ENCODE peak calls at places on chromosomes 4 and X, in nine cellular contexts. H, X, U, E, L, Y, F, D and M are unnamed samples.

GRCh38 chrX:69506617-69507499 is 2.7 kb downstream of the NALF2 start:
- DNase-seq in H (no peak), X (no peak), U (no peak), E (no peak), L (no peak), Y (no peak), F (no peak), D (no peak), M (no peak)

GRCh38 chr4:113683143-113683542 is 78.4 kb downstream of the CAMK2D start:
- DNase-seq in H (peak), X (peak), U (no peak), E (peak), L (no peak), Y (no peak), F (no peak), D (peak), M (no peak)

GRCh38 chrX:29940750-29941149 is 274.6 kb upstream of the MAGEB2 start:
- DNase-seq in H (no peak), X (no peak), U (no peak), E (no peak), L (no peak), Y (no peak), F (no peak), D (no peak), M (no peak)

GRCh38 chr4:86961605-86962295 is 26.9 kb downstream of the AFF1 start:
- DNase-seq in H (no peak), X (no peak), U (peak), E (no peak), L (no peak), Y (no peak), F (no peak), D (peak), M (no peak)

GRCh38 chrX:33840176-33840575 is 291.9 kb downstream of the FAM47A start:
- DNase-seq in H (no peak), X (no peak), U (no peak), E (no peak), L (no peak), Y (no peak), F (no peak), D (no peak), M (no peak)

GRCh38 chrX:2708601-2709200 is 17.6 kb downstream of the CD99 start:
- DNase-seq in H (no peak), X (no peak), U (no peak), E (no peak), L (no peak), Y (no peak), F (no peak), D (no peak), M (no peak)

GRCh38 chrX:139850968-139851367 is 81.9 kb downstream of the ATP11C start:
- DNase-seq in H (no peak), X (no peak), U (no peak), E (no peak), L (no peak), Y (no peak), F (no peak), D (no peak), M (no peak)

GRCh38 chr4:76305971-76306881 is at the start of gene STBD1:
- DNase-seq in H (no peak), X (peak), U (peak), E (no peak), L (no peak), Y (no peak), F (peak), D (no peak), M (peak)

GRCh38 chr4:5780831-5781480 is 70.0 kb downstream of the EVC start:
- DNase-seq in H (no peak), X (no peak), U (peak), E (no peak), L (no peak), Y (no peak), F (no peak), D (no peak), M (no peak)

GRCh38 chr4:156992943-156993342 is 21.3 kb upstream of the PDGFC start:
- DNase-seq in H (no peak), X (no peak), U (no peak), E (no peak), L (no peak), Y (no peak), F (no peak), D (no peak), M (no peak)

GRCh38 chr4:52748432-52748831 is 2.8 kb downstream of the ERVMER34-1 start:
- DNase-seq in H (no peak), X (no peak), U (no peak), E (no peak), L (no peak), Y (no peak), F (no peak), D (no peak), M (no peak)

GRCh38 chr4:13921805-13922204 is 294.3 kb upstream of the BOD1L1 start:
- DNase-seq in H (no peak), X (no peak), U (peak), E (no peak), L (no peak), Y (no peak), F (no peak), D (no peak), M (no peak)

GRCh38 chr4:6134612-6135220 is 65.6 kb downstream of the JAKMIP1 start:
- DNase-seq in H (peak), X (peak), U (no peak), E (no peak), L (no peak), Y (no peak), F (no peak), D (peak), M (no peak)

GRCh38 chrX:17655232-17656034 is 81.9 kb upstream of the SCML1 start:
- DNase-seq in H (no peak), X (peak), U (no peak), E (no peak), L (no peak), Y (no peak), F (no peak), D (no peak), M (no peak)

GRCh38 chrX:30971761-30972603 is 82.9 kb upstream of the TAB3 start:
- DNase-seq in H (no peak), X (peak), U (peak), E (no peak), L (peak), Y (no peak), F (no peak), D (no peak), M (no peak)

GRCh38 chr4:54277691-54278090 is 48.6 kb downstream of the PDGFRA start:
- DNase-seq in H (no peak), X (no peak), U (peak), E (no peak), L (no peak), Y (no peak), F (no peak), D (no peak), M (no peak)

GRCh38 chr4:56906534-56906933 is 1.2 kb upstream of the REST start:
- DNase-seq in H (no peak), X (no peak), U (peak), E (no peak), L (no peak), Y (no peak), F (no peak), D (no peak), M (no peak)

GRCh38 chr4:126458993-126459392 is 1144.2 kb downstream of the FAT4 start:
- DNase-seq in H (no peak), X (no peak), U (no peak), E (no peak), L (no peak), Y (no peak), F (no peak), D (no peak), M (no peak)

GRCh38 chr4:142703694-142704309 is 142.3 kb downstream of the INPP4B start:
- DNase-seq in H (peak), X (peak), U (no peak), E (no peak), L (no peak), Y (no peak), F (no peak), D (no peak), M (no peak)

GRCh38 chrX:73446831-73447230 is at the start of gene CDX4:
- DNase-seq in H (no peak), X (no peak), U (no peak), E (no peak), L (no peak), Y (no peak), F (no peak), D (no peak), M (no peak)

GRCh38 chr4:150366487-150366999 is 215.4 kb upstream of the MAB21L2 start:
- DNase-seq in H (no peak), X (no peak), U (no peak), E (no peak), L (no peak), Y (no peak), F (no peak), D (no peak), M (no peak)

GRCh38 chr4:18390655-18391369 is 369.3 kb upstream of the LCORL start:
- DNase-seq in H (no peak), X (no peak), U (no peak), E (no peak), L (no peak), Y (no peak), F (no peak), D (no peak), M (no peak)

GRCh38 chr4:95156452-95156765 is 392.4 kb downstream of the UNC5C start:
- DNase-seq in H (no peak), X (no peak), U (no peak), E (no peak), L (no peak), Y (no peak), F (no peak), D (no peak), M (no peak)

GRCh38 chr4:6763330-6763851 is 19.1 kb upstream of the KIAA0232 start:
- DNase-seq in H (no peak), X (no peak), U (no peak), E (no peak), L (no peak), Y (no peak), F (no peak), D (no peak), M (peak)

GRCh38 chrX:11446951-11447350 is 153.7 kb downstream of the AMELX start:
- DNase-seq in H (no peak), X (no peak), U (no peak), E (no peak), L (no peak), Y (no peak), F (no peak), D (no peak), M (no peak)

GRCh38 chrX:100409316-100410082 is 574 bp downstream of the PCDH19 start:
- DNase-seq in H (no peak), X (peak), U (peak), E (no peak), L (no peak), Y (no peak), F (no peak), D (no peak), M (no peak)

GRCh38 chr4:176896211-176896610 is 103.5 kb upstream of the VEGFC start:
- DNase-seq in H (no peak), X (no peak), U (no peak), E (no peak), L (no peak), Y (no peak), F (no peak), D (no peak), M (no peak)

GRCh38 chrX:96453139-96453538 is 231.5 kb upstream of the DIAPH2 start:
- DNase-seq in H (no peak), X (no peak), U (no peak), E (no peak), L (no peak), Y (no peak), F (no peak), D (no peak), M (no peak)

GRCh38 chrX:97401586-97402101 is 517.9 kb downstream of the RPA4 start:
- DNase-seq in H (no peak), X (no peak), U (peak), E (no peak), L (no peak), Y (no peak), F (no peak), D (no peak), M (no peak)

GRCh38 chr4:162727232-162727631 is 439.5 kb downstream of the NAF1 start:
- DNase-seq in H (no peak), X (no peak), U (no peak), E (no peak), L (no peak), Y (no peak), F (no peak), D (no peak), M (no peak)

GRCh38 chr4:115154826-115155225 is 41.4 kb upstream of the NDST4 start:
- DNase-seq in H (no peak), X (no peak), U (no peak), E (no peak), L (no peak), Y (no peak), F (no peak), D (no peak), M (no peak)

GRCh38 chrX:136450050-136450830 is 37.5 kb upstream of the BRS3 start:
- DNase-seq in H (no peak), X (no peak), U (peak), E (no peak), L (no peak), Y (no peak), F (no peak), D (no peak), M (no peak)

GRCh38 chrX:117743469-117744251 is 372.9 kb downstream of the KLHL13 start:
- DNase-seq in H (no peak), X (no peak), U (no peak), E (no peak), L (no peak), Y (no peak), F (no peak), D (no peak), M (no peak)

GRCh38 chr4:106325800-106326199 is 9.4 kb downstream of the AIMP1 start:
- DNase-seq in H (no peak), X (no peak), U (no peak), E (no peak), L (no peak), Y (no peak), F (no peak), D (no peak), M (no peak)

GRCh38 chr4:166143227-166143626 is 270.2 kb downstream of the TLL1 start:
- DNase-seq in H (peak), X (peak), U (no peak), E (no peak), L (no peak), Y (no peak), F (no peak), D (no peak), M (no peak)

GRCh38 chr4:77229433-77229832 is 72.4 kb downstream of the CCNG2 start:
- DNase-seq in H (no peak), X (no peak), U (no peak), E (no peak), L (no peak), Y (no peak), F (no peak), D (no peak), M (no peak)

GRCh38 chr4:61675464-61675863 is 475.3 kb downstream of the ADGRL3 start:
- DNase-seq in H (no peak), X (no peak), U (no peak), E (no peak), L (no peak), Y (no peak), F (no peak), D (no peak), M (no peak)